ENCODE peak calls at places on chromosomes 2 and 18, in nine cellular contexts. C is lower leg skin; E is psoas muscle; Z is CD8-positive, alpha-beta memory T cell; H is left ventricle myocardium inferior; P is ovary; O is G401; Q is Ammon's horn; L is stimulated activated CD4-positive, alpha-beta T cell treated with anti-CD3 and anti-CD28 coated beads, Interleukin-1b, Interleukin-23, amount 100 ng/mL, for 1 hour. B is an unnamed sample.
A peak's percentile ranks its signal among the peaks of the same experiment; 100 is the strongest.

GRCh38 chr18:48952287-48953095 is 1.7 kb upstream of the SMAD7 start:
- DNase-seq in C (peak; percentile 97), E (peak; percentile 85), Z (peak; percentile 70), H (peak; percentile 85), P (peak; percentile 79), O (peak; percentile 82), Q (peak; percentile 80), L (no peak), B (peak; percentile 86)

GRCh38 chr2:196403471-196403870 is 232.1 kb upstream of the STK17B start:
- DNase-seq in C (no peak), E (no peak), Z (no peak), H (no peak), P (no peak), O (no peak), Q (no peak), L (no peak), B (no peak)

GRCh38 chr18:8301427-8302172 is 307.6 kb upstream of the RAB12 start:
- DNase-seq in C (no peak), E (no peak), Z (no peak), H (no peak), P (no peak), O (no peak), Q (no peak), L (no peak), B (no peak)

GRCh38 chr18:33720133-33720532 is 142.1 kb downstream of the ASXL3 start:
- DNase-seq in C (no peak), E (no peak), Z (no peak), H (no peak), P (no peak), O (no peak), Q (peak; percentile 28), L (no peak), B (no peak)

GRCh38 chr2:189024861-189025618 is 50.9 kb downstream of the COL3A1 start:
- DNase-seq in C (no peak), E (no peak), Z (no peak), H (no peak), P (no peak), O (no peak), Q (no peak), L (no peak), B (no peak)

GRCh38 chr2:61969376-61969775 is 63.9 kb downstream of the COMMD1 start:
- DNase-seq in C (no peak), E (no peak), Z (no peak), H (no peak), P (no peak), O (no peak), Q (no peak), L (no peak), B (no peak)

GRCh38 chr2:240731327-240731626 is 39.6 kb downstream of the AQP12A start:
- DNase-seq in C (no peak), E (no peak), Z (no peak), H (no peak), P (no peak), O (peak; percentile 30), Q (no peak), L (no peak), B (no peak)

GRCh38 chr2:232204457-232204931 is 174.1 kb upstream of the ALPP start:
- DNase-seq in C (no peak), E (peak; percentile 52), Z (no peak), H (peak; percentile 49), P (peak; percentile 68), O (peak; percentile 7), Q (peak; percentile 47), L (no peak), B (peak; percentile 41)

GRCh38 chr2:144912206-144912605 is 392.3 kb upstream of the ZEB2 start:
- DNase-seq in C (no peak), E (no peak), Z (no peak), H (no peak), P (no peak), O (no peak), Q (no peak), L (no peak), B (no peak)

GRCh38 chr18:34977787-34978532 is 63.3 kb upstream of the MAPRE2 start:
- DNase-seq in C (peak; percentile 89), E (peak; percentile 57), Z (peak; percentile 43), H (peak; percentile 37), P (peak; percentile 12), O (peak; percentile 24), Q (peak; percentile 60), L (no peak), B (peak; percentile 30)

GRCh38 chr18:10432781-10433180 is 21.7 kb upstream of the APCDD1 start:
- DNase-seq in C (no peak), E (no peak), Z (no peak), H (no peak), P (no peak), O (no peak), Q (no peak), L (no peak), B (no peak)

GRCh38 chr18:44715841-44716240 is 35.2 kb downstream of the SETBP1 start:
- DNase-seq in C (no peak), E (no peak), Z (no peak), H (no peak), P (no peak), O (peak; percentile 97), Q (peak; percentile 20), L (no peak), B (no peak)

GRCh38 chr2:70305531-70305930 is 3.7 kb upstream of the FAM136A start:
- DNase-seq in C (peak; percentile 63), E (no peak), Z (no peak), H (no peak), P (no peak), O (no peak), Q (no peak), L (no peak), B (no peak)

GRCh38 chr18:49041677-49042570 is 91.2 kb upstream of the SMAD7 start:
- DNase-seq in C (no peak), E (peak; percentile 52), Z (peak; percentile 28), H (peak; percentile 58), P (no peak), O (peak; percentile 79), Q (peak; percentile 40), L (no peak), B (peak; percentile 72)

GRCh38 chr2:20650412-20650879 is 452 bp downstream of the HS1BP3 start:
- DNase-seq in C (no peak), E (no peak), Z (no peak), H (no peak), P (no peak), O (peak; percentile 74), Q (peak; percentile 65), L (no peak), B (peak; percentile 44)

GRCh38 chr2:101251844-101252407 is 760 bp upstream of the CNOT11 start:
- DNase-seq in C (no peak), E (no peak), Z (peak; percentile 59), H (no peak), P (no peak), O (peak; percentile 52), Q (no peak), L (no peak), B (no peak)

GRCh38 chr2:131022731-131023130 is 70.5 kb downstream of the FAM168B start:
- DNase-seq in C (no peak), E (no peak), Z (no peak), H (no peak), P (no peak), O (no peak), Q (no peak), L (no peak), B (no peak)

GRCh38 chr18:9392726-9393125 is 58.2 kb downstream of the TWSG1 start:
- DNase-seq in C (no peak), E (no peak), Z (no peak), H (no peak), P (no peak), O (no peak), Q (no peak), L (no peak), B (no peak)

GRCh38 chr2:187876554-187876953 is 322.3 kb upstream of the TFPI start:
- DNase-seq in C (no peak), E (no peak), Z (no peak), H (no peak), P (no peak), O (no peak), Q (no peak), L (no peak), B (no peak)

GRCh38 chr2:205885492-205886099 is 200.4 kb downstream of the INO80D start:
- DNase-seq in C (peak; percentile 95), E (peak; percentile 78), Z (peak; percentile 10), H (peak; percentile 82), P (peak; percentile 89), O (peak; percentile 39), Q (peak; percentile 83), L (peak; percentile 1), B (peak; percentile 94)

GRCh38 chr2:207852791-207853190 is 83.1 kb upstream of the FZD5 start:
- DNase-seq in C (no peak), E (no peak), Z (no peak), H (no peak), P (no peak), O (no peak), Q (no peak), L (no peak), B (no peak)

GRCh38 chr2:201795608-201796477 is 10.5 kb upstream of the CDK15 start:
- DNase-seq in C (no peak), E (no peak), Z (no peak), H (no peak), P (peak; percentile 47), O (peak; percentile 79), Q (peak; percentile 63), L (no peak), B (peak; percentile 22)

GRCh38 chr18:2009957-2010697 is 561.2 kb downstream of the METTL4 start:
- DNase-seq in C (no peak), E (no peak), Z (no peak), H (no peak), P (no peak), O (no peak), Q (no peak), L (no peak), B (no peak)

GRCh38 chr2:230913406-230913805 is 11.6 kb downstream of the GPR55 start:
- DNase-seq in C (peak; percentile 76), E (no peak), Z (peak; percentile 28), H (no peak), P (no peak), O (peak; percentile 20), Q (peak; percentile 74), L (no peak), B (peak; percentile 23)

GRCh38 chr2:234091883-234092282 is 41.4 kb downstream of the SPP2 start:
- DNase-seq in C (no peak), E (no peak), Z (no peak), H (no peak), P (no peak), O (no peak), Q (no peak), L (no peak), B (no peak)

GRCh38 chr18:48003426-48004349 is 73.2 kb upstream of the SMAD2 start:
- DNase-seq in C (no peak), E (peak; percentile 41), Z (no peak), H (peak; percentile 38), P (no peak), O (no peak), Q (no peak), L (no peak), B (peak; percentile 91)

GRCh38 chr2:33123216-33123615 is 176.5 kb downstream of the LTBP1 start:
- DNase-seq in C (no peak), E (no peak), Z (no peak), H (no peak), P (no peak), O (no peak), Q (no peak), L (no peak), B (no peak)

GRCh38 chr18:55447672-55448018 is 140.3 kb downstream of the TCF4 start:
- DNase-seq in C (no peak), E (no peak), Z (no peak), H (no peak), P (no peak), O (no peak), Q (no peak), L (no peak), B (no peak)

GRCh38 chr18:934518-935123 is 29.9 kb downstream of the ADCYAP1 start:
- DNase-seq in C (no peak), E (no peak), Z (no peak), H (no peak), P (no peak), O (no peak), Q (no peak), L (no peak), B (no peak)

GRCh38 chr2:45652090-45653050 is 895 bp downstream of the PRKCE start:
- DNase-seq in C (peak; percentile 89), E (peak; percentile 57), Z (peak; percentile 28), H (peak; percentile 49), P (peak; percentile 42), O (peak; percentile 62), Q (peak; percentile 43), L (no peak), B (peak; percentile 74)

GRCh38 chr2:10331702-10332401 is 29.1 kb downstream of the HPCAL1 start:
- DNase-seq in C (no peak), E (no peak), Z (peak; percentile 56), H (no peak), P (no peak), O (no peak), Q (peak; percentile 42), L (no peak), B (no peak)